ENCODE peak calls at places on chromosomes 7 and 10, in five cellular contexts. V is body of pancreas, E is left ventricle myocardium inferior, O is Panc1, W is ovary. F is an unnamed sample.

GRCh38 chr7:99380032-99380822 is 5.7 kb downstream of the ARPC1B start:
- DNase-seq in E (no peak), W (no peak), O (no peak), V (no peak), F (no peak)

GRCh38 chr7:99090811-99091582 is 52.9 kb downstream of the SMURF1 start:
- DNase-seq in V (no peak), O (no peak), W (no peak), E (no peak), F (no peak)

GRCh38 chr7:99005776-99006175 is 127.4 kb downstream of the TRRAP start:
- DNase-seq in V (no peak), O (no peak), W (no peak), E (no peak), F (no peak)

GRCh38 chr7:103735377-103735776 is 254.1 kb downstream of the RELN start:
- DNase-seq in O (no peak), V (no peak), W (no peak), E (no peak), F (peak; percentile 80)

GRCh38 chr10:130498934-130499333 is 362.7 kb downstream of the GLRX3 start:
- DNase-seq in O (no peak), V (no peak), E (no peak), W (no peak), F (no peak)

GRCh38 chr7:21368317-21368716 is 59.6 kb upstream of the SP4 start:
- DNase-seq in E (no peak), O (no peak), V (no peak), W (no peak), F (no peak)

GRCh38 chr10:113131611-113132330 is 181.7 kb downstream of the TCF7L2 start:
- DNase-seq in E (no peak), O (no peak), W (no peak), V (no peak), F (no peak)

GRCh38 chr10:29309465-29309864 is 20.6 kb downstream of the LYZL1 start:
- DNase-seq in V (no peak), W (no peak), O (no peak), E (no peak), F (no peak)

GRCh38 chr7:107659666-107660065 is 962 bp upstream of the SLC26A4 start:
- DNase-seq in E (no peak), W (no peak), O (peak; percentile 7), V (no peak), F (peak; percentile 32)

GRCh38 chr10:23198940-23199767 is 7.0 kb downstream of the PTF1A start:
- DNase-seq in W (no peak), E (no peak), O (no peak), V (peak; percentile 85), F (no peak)

GRCh38 chr10:19620867-19621266 is 195.4 kb upstream of the PLXDC2 start:
- DNase-seq in V (no peak), W (no peak), O (no peak), E (no peak), F (no peak)

DNA sequence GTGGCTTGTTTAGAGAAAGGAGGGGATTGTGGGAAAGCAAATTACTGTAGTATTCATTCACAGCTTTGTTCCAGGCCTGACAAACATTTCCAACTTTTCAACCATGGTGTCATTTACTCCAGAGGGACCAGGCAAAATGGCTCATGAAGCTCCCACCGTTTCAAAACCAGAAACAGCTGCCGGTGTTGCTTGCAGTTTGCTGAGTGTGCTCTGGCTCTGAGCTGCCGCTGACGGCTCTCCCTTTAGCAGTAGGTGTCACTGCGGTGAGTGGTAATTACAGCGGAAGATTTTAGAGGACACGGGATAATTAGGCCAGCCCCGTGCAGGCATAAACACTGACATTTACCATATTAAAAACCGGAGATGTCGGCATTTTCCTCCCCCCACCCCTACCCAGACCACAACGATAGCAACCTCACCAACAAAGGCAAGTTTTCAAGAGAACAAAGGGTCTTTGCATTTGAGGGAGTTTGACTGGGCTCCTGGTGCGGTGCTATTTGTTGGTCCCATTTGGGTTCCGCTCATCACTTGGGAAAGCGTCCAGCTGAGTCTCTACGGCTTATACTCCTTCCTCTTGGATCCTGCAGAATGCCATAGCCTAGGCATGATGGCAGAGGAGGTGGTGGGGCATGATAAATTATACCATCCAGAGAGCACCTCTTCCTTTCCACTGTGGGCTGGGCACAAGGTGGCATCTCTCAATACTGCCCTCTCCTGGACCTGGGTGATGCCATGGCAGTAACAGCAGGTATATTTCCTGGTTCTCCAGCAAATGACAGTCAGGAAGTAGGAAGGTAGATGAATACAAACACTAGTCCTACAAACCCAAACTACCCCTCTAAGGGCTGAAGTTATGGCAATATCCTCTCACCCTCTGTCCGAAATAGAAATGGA is 1005.2 kb downstream of the KCNMA1 start:
- DNase-seq in E (no peak), V (peak; percentile 71), O (no peak), W (no peak), F (peak; percentile 17)
- TF ChIP-seq CTCF in E (peak; percentile 33), V (peak; percentile 27), O (peak; percentile 70), W (no peak), F (peak; percentile 60)

DNA sequence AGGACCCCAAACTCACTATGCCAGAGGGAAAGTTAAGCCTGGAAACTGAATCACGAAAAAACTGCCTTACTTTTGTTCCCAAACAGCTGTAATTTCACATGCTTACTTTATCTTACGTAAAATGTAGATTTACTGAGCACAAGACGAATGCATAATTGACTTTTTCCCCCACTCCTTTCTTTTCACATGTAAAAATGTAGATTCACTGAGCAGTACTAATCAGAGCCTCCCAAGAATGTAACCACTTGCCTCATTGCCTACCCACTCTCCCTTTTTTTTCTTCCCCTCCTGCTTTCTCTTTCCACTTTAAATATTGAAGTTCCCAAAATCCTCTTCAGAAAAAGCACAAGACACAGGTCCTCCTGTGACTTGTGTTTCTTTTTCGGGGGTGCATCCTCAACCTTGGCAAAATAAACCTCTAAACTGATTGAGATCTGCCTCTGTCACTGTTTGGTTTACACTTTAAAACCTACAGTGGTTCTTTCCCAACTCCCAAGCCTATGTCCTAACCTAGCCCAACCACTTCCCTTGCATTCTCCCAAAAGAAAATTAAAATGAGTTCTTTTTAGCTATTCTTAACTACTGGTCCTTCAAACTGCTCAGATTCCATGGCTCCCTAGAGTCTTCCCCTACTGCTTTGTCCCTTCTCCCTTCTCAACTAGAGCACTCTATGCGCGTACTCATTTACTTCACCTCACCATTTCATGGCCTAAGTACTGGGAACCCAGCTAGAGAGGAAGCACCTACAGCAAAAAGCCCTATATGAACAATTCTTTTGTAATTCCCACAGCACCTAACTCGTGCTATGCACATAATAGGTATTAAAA is 236.6 kb upstream of the MKLN1 start:
- DNase-seq in V (no peak), W (no peak), O (no peak), E (no peak), F (no peak)
- H3K4me1 ChIP-seq in V (peaks cover 76% of the 10 kb centered on the region), W (peaks cover 28% of the 10 kb centered on the region), O (no peaks in the 10 kb centered on the region), E (peaks cover 96% of the 10 kb centered on the region), F (no peaks in the 10 kb centered on the region)

GRCh38 chr10:79263951-79264350 is 83.3 kb upstream of the PPIF start:
- DNase-seq in O (no peak), E (no peak), W (no peak), V (no peak), F (no peak)
- H3K27ac ChIP-seq in O (no peak overlapping the region), E (peak overlapping the region; percentile 93), W (no peak overlapping the region), V (no peak overlapping the region), F (no peak overlapping the region)

GRCh38 chr7:90552521-90552920 is 43.6 kb upstream of the CDK14 start:
- DNase-seq in E (no peak), V (no peak), W (no peak), O (no peak), F (no peak)
- TF ChIP-seq CTCF in E (peak; percentile 58), V (no peak), W (peak; percentile 25), O (no peak), F (peak; percentile 60)

DNA sequence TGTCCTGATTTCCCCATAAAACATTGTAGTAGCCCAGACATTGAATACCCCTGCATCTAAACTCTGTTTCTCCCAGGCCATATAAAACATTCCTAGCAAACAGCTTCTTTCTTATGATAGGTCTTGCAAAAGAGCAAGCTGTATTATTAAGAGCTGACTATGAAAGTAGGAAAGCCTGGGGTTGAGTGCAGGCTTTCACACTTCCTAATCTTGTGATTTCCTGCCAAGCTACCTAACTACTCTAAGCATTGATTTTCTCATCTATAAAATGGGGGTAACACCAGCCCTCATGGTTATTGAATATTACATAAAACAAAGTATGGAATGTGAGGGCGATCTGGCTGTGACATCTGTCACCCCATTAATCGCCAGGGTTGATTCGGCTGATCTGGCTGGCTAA is 81.8 kb downstream of the ZNF277 start:
- DNase-seq in W (no peak), V (no peak), O (no peak), E (no peak), F (no peak)
- H3K4me1 ChIP-seq in W (peaks cover 1% of the 10 kb centered on the region), V (no peaks in the 10 kb centered on the region), O (no peaks in the 10 kb centered on the region), E (peaks cover 8% of the 10 kb centered on the region), F (peaks cover 16% of the 10 kb centered on the region)

DNA sequence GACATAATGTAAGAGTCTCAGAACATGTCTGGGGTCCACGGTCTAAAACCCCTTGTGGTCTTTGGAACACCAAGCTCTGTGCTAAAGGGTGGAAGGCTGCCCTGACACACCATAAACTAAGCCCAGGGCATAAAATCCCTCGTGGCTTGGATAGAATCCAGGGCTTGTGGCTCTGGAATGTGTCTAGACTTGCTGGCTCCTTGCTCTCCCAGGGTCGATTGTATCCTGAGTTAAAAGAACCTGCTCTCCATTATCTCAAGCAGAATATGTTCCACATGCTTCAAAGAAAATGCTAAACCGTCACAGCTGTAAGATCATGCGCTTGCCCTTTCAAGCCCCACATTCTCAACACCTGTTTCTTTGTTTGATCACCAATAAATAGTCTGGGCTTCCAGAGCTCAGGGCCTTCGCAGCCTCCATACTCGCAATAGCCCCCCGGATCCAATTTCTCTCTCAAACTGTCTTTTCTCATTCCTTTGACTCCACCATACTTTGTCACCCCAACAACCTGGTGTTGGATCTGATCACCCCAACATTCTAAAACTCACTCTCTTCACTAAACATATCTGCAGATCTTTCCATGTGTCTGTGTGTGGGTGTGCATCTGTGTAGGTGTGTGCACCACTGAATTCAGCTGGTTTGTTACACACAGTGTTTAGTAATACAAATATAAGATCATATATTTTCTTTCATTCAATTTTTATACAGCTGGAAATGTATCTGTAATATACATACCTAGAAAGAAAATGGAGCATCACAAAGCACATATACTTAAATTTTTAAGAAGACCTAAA is 238.5 kb downstream of the ZMYND11 start:
- DNase-seq in W (no peak), V (peak; percentile 33), E (no peak), O (no peak), F (peak; percentile 60)
- H3K27ac ChIP-seq in W (no peak overlapping the region), V (no peak overlapping the region), E (no peak overlapping the region), O (no peak overlapping the region), F (no peak overlapping the region)